ENCODE peak calls at places on chromosomes 13 and 19, in six cellular contexts. A is HepG2, T is endothelial cell of umbilical vein, E is HCT116, U is H1, Z is GM12878. L is an unnamed sample.

GRCh38 chr13:20512042-20512683 is 13.5 kb downstream of the CRYL1 start:
- DNase-seq in T (no peak), Z (no peak), U (peak), E (no peak), A (no peak), L (peak)

GRCh38 chr13:40987606-40988280 is 31.4 kb downstream of the ELF1 start:
- DNase-seq in T (no peak), Z (no peak), A (no peak), E (no peak), U (no peak), L (no peak)

GRCh38 chr19:50516456-50516855 is 2.7 kb upstream of the ASPDH start:
- DNase-seq in E (no peak), Z (no peak), A (no peak), T (no peak), U (no peak), L (no peak)

GRCh38 chr13:31904941-31905824 is 126.4 kb upstream of the FRY start:
- DNase-seq in E (no peak), T (no peak), Z (no peak), U (no peak), A (no peak), L (no peak)

GRCh38 chr13:113835461-113836274 is 28.2 kb downstream of the GAS6 start:
- DNase-seq in T (no peak), Z (no peak), A (no peak), E (no peak), U (no peak), L (no peak)

GRCh38 chr19:1780272-1780957 is 27.1 kb downstream of the ONECUT3 start:
- DNase-seq in Z (no peak), A (peak), T (no peak), U (no peak), E (no peak), L (no peak)

GRCh38 chr13:78393286-78393685 is 210.1 kb downstream of the POU4F1 start:
- DNase-seq in U (no peak), T (no peak), E (no peak), A (no peak), Z (no peak), L (no peak)

GRCh38 chr19:579111-579841 is 6.9 kb downstream of the BSG start:
- DNase-seq in Z (no peak), A (no peak), U (no peak), T (no peak), E (no peak), L (no peak)

GRCh38 chr13:79741006-79741405 is 260.1 kb downstream of the NDFIP2 start:
- DNase-seq in Z (no peak), A (peak), U (no peak), E (no peak), T (no peak), L (no peak)

GRCh38 chr19:50679177-50680125 is 30.2 kb downstream of the C19orf81 start:
- DNase-seq in A (peak), Z (peak), T (peak), U (peak), E (peak), L (no peak)

GRCh38 chr19:49425922-49426592 is 869 bp downstream of the GFY start:
- DNase-seq in A (no peak), E (peak), Z (no peak), T (no peak), U (peak), L (no peak)

GRCh38 chr19:18478545-18479311 is 40.8 kb upstream of the ISYNA1 start:
- DNase-seq in A (peak), U (no peak), Z (peak), T (no peak), E (no peak), L (peak)

GRCh38 chr19:6424190-6424938 is at the start of gene KHSRP:
- DNase-seq in T (no peak), A (no peak), E (no peak), U (peak), Z (no peak), L (no peak)

GRCh38 chr13:110306960-110307696 is at the start of the genes COL4A1 and COL4A2:
- DNase-seq in Z (no peak), A (no peak), T (peak), E (no peak), U (no peak), L (no peak)

GRCh38 chr13:110307697-110308376 is 753 bp downstream of the COL4A2 start:
- DNase-seq in U (peak), T (peak), Z (no peak), E (no peak), A (no peak), L (no peak)

GRCh38 chr13:110309159-110309476 is 2.0 kb downstream of the COL4A2 start:
- DNase-seq in A (no peak), E (no peak), U (no peak), Z (no peak), T (no peak), L (no peak)

GRCh38 chr13:110309661-110310524 is 2.8 kb downstream of the COL4A2 start:
- DNase-seq in E (no peak), Z (no peak), A (no peak), T (no peak), U (no peak), L (no peak)

GRCh38 chr13:110308377-110309158 is 1.5 kb downstream of the COL4A2 start:
- DNase-seq in U (peak), E (no peak), Z (no peak), A (no peak), T (peak), L (no peak)
- TF ChIP-seq POLR2AphosphoS5 in U (no peak), E (no peak), Z (no peak), A (no peak), T (no peak), L (peak)

GRCh38 chr13:51231456-51231855 is 9.3 kb downstream of the FAM124A start:
- DNase-seq in T (no peak), Z (no peak), E (no peak), U (no peak), A (no peak), L (no peak)

GRCh38 chr13:51229141-51229540 is 6.9 kb downstream of the FAM124A start:
- DNase-seq in A (no peak), Z (no peak), E (no peak), T (no peak), U (no peak), L (no peak)

GRCh38 chr13:51233117-51233826 is 11.1 kb downstream of the FAM124A start:
- DNase-seq in E (no peak), Z (no peak), U (no peak), T (no peak), A (no peak), L (no peak)

GRCh38 chr13:51229731-51230130 is 7.5 kb downstream of the FAM124A start:
- DNase-seq in A (no peak), T (peak), U (no peak), E (no peak), Z (no peak), L (no peak)

DNA sequence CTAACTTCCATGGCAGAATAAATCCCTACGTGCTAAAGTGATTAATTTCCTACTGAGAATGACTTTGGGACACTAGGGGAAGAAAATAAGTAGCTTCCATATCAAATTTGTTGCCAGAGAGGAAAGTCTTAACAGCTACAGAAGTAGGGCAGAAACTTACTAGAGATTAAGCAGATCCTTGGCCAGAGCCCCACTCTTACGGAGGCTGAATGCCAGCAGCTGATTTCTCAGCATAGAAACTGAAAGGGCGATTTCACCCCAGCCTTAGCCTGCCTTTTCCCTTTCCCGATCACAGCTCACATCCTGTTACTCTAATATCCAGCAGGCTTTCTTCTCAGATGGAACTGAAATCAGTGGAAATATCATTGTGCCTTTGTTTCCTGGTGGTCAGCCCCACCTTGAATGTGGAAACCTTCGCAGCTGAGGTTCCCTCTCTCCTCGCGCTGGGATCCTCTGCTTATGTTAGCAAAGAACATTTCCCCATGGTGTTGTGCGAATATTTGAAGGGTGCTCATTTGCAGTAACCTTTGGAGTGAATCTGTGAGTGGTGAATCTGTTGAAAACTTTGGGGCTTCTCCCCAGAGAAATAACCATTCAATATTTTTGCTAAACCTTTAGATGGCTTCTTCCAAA is 8.4 kb downstream of the FAM124A start:
- DNase-seq in A (no peak), T (peak), U (no peak), E (no peak), Z (no peak), L (no peak)
- TF ChIP-seq EZH2 in A (no peak), T (no peak), U (no peak), E (no peak), Z (no peak), L (no peak)

GRCh38 chr13:109712187-109712601 is 74.2 kb downstream of the IRS2 start:
- DNase-seq in T (no peak), U (no peak), A (no peak), Z (no peak), E (no peak), L (no peak)
- H3K9ac ChIP-seq in T (no peak), U (no peak), A (no peak), Z (no peak), E (no peak), L (no peak)

GRCh38 chr19:45967246-45967645 is 6.4 kb downstream of the NOVA2 start:
- DNase-seq in Z (no peak), T (no peak), A (no peak), E (no peak), U (no peak), L (no peak)
- TF ChIP-seq POLR2AphosphoS5 in Z (no peak), T (no peak), A (no peak), E (no peak), U (no peak), L (no peak)

GRCh38 chr19:41911889-41912731 is 16.1 kb downstream of the ERFL start:
- DNase-seq in E (no peak), U (no peak), Z (no peak), A (no peak), T (no peak), L (no peak)
- TF ChIP-seq EZH2 in E (no peak), U (peak), Z (no peak), A (peak), T (peak), L (no peak)